ENCODE peak calls at places on chromosome 12, in six cellular contexts. One of them, this sample, is unnamed.

GRCh38 chr12:122951406-122951805 is 14.9 kb downstream of the ABCB9 start:
- DNase-seq in tibial artery: no peak
- DNase-seq in mesenchymal stem cell: peak; percentile 60
- DNase-seq in body of pancreas: no peak
- DNase-seq in Peyer's patch: peak; percentile 64
- DNase-seq in thyroid gland: no peak
- DNase-seq in this sample: no peak

GRCh38 chr12:113850309-113851056 is 115.6 kb downstream of the RBM19 start:
- DNase-seq in Peyer's patch: no peak
- DNase-seq in mesenchymal stem cell: peak; percentile 43
- DNase-seq in tibial artery: peak; percentile 86
- DNase-seq in thyroid gland: no peak
- DNase-seq in body of pancreas: no peak
- DNase-seq in this sample: no peak

GRCh38 chr12:89154743-89155530 is 197.4 kb downstream of the DUSP6 start:
- DNase-seq in Peyer's patch: no peak
- DNase-seq in tibial artery: no peak
- DNase-seq in mesenchymal stem cell: no peak
- DNase-seq in thyroid gland: no peak
- DNase-seq in body of pancreas: no peak
- DNase-seq in this sample: no peak

GRCh38 chr12:47391566-47391965 is 311.8 kb upstream of the AMIGO2 start:
- DNase-seq in tibial artery: no peak
- DNase-seq in thyroid gland: peak; percentile 8
- DNase-seq in mesenchymal stem cell: no peak
- DNase-seq in Peyer's patch: no peak
- DNase-seq in body of pancreas: no peak
- DNase-seq in this sample: no peak

GRCh38 chr12:24630446-24630845 is 318.5 kb downstream of the BCAT1 start:
- DNase-seq in tibial artery: no peak
- DNase-seq in thyroid gland: no peak
- DNase-seq in body of pancreas: no peak
- DNase-seq in mesenchymal stem cell: no peak
- DNase-seq in Peyer's patch: no peak
- DNase-seq in this sample: no peak

GRCh38 chr12:101166866-101167265 is 43.2 kb downstream of the SLC5A8 start:
- DNase-seq in tibial artery: no peak
- DNase-seq in thyroid gland: no peak
- DNase-seq in Peyer's patch: no peak
- DNase-seq in mesenchymal stem cell: no peak
- DNase-seq in body of pancreas: no peak
- DNase-seq in this sample: no peak

GRCh38 chr12:85309180-85309579 is 29.2 kb downstream of the ALX1 start:
- DNase-seq in body of pancreas: no peak
- DNase-seq in tibial artery: no peak
- DNase-seq in thyroid gland: no peak
- DNase-seq in mesenchymal stem cell: peak; percentile 12
- DNase-seq in Peyer's patch: no peak
- DNase-seq in this sample: no peak

GRCh38 chr12:124482901-124483799 is 84.3 kb downstream of the NCOR2 start:
- DNase-seq in tibial artery: no peak
- DNase-seq in body of pancreas: no peak
- DNase-seq in mesenchymal stem cell: no peak
- DNase-seq in Peyer's patch: no peak
- DNase-seq in thyroid gland: no peak
- DNase-seq in this sample: no peak

GRCh38 chr12:4978737-4979136 is 64.9 kb upstream of the KCNA5 start:
- DNase-seq in mesenchymal stem cell: no peak
- DNase-seq in tibial artery: no peak
- DNase-seq in thyroid gland: no peak
- DNase-seq in Peyer's patch: no peak
- DNase-seq in body of pancreas: no peak
- DNase-seq in this sample: no peak

GRCh38 chr12:10304161-10304574 is 3.5 kb upstream of the KLRD1 start:
- DNase-seq in Peyer's patch: no peak
- DNase-seq in tibial artery: no peak
- DNase-seq in thyroid gland: no peak
- DNase-seq in mesenchymal stem cell: peak; percentile 98
- DNase-seq in body of pancreas: no peak
- DNase-seq in this sample: no peak

GRCh38 chr12:124098887-124099286 is 125.9 kb downstream of the ZNF664 start:
- DNase-seq in thyroid gland: no peak
- DNase-seq in mesenchymal stem cell: no peak
- DNase-seq in Peyer's patch: no peak
- DNase-seq in tibial artery: no peak
- DNase-seq in body of pancreas: no peak
- DNase-seq in this sample: no peak

GRCh38 chr12:105882404-105882803 is 256.4 kb downstream of the NUAK1 start:
- DNase-seq in body of pancreas: no peak
- DNase-seq in thyroid gland: no peak
- DNase-seq in mesenchymal stem cell: peak; percentile 16
- DNase-seq in Peyer's patch: no peak
- DNase-seq in tibial artery: no peak
- DNase-seq in this sample: no peak

GRCh38 chr12:2017724-2018337 is 13.6 kb upstream of the DCP1B start:
- DNase-seq in tibial artery: no peak
- DNase-seq in thyroid gland: no peak
- DNase-seq in body of pancreas: no peak
- DNase-seq in mesenchymal stem cell: peak; percentile 55
- DNase-seq in Peyer's patch: no peak
- DNase-seq in this sample: no peak

GRCh38 chr12:40615590-40615989 is 76.6 kb upstream of the CNTN1 start:
- DNase-seq in thyroid gland: no peak
- DNase-seq in body of pancreas: no peak
- DNase-seq in mesenchymal stem cell: no peak
- DNase-seq in Peyer's patch: no peak
- DNase-seq in tibial artery: no peak
- DNase-seq in this sample: no peak

GRCh38 chr12:40622246-40622838 is 69.9 kb upstream of the CNTN1 start:
- DNase-seq in body of pancreas: peak; percentile 64
- DNase-seq in tibial artery: no peak
- DNase-seq in thyroid gland: peak; percentile 66
- DNase-seq in Peyer's patch: no peak
- DNase-seq in mesenchymal stem cell: peak; percentile 15
- DNase-seq in this sample: peak; percentile 61

GRCh38 chr12:40618621-40619020 is 73.6 kb upstream of the CNTN1 start:
- DNase-seq in tibial artery: no peak
- DNase-seq in mesenchymal stem cell: no peak
- DNase-seq in body of pancreas: no peak
- DNase-seq in Peyer's patch: no peak
- DNase-seq in thyroid gland: no peak
- DNase-seq in this sample: no peak

GRCh38 chr12:40616383-40616900 is 75.8 kb upstream of the CNTN1 start:
- DNase-seq in tibial artery: no peak
- DNase-seq in thyroid gland: no peak
- DNase-seq in mesenchymal stem cell: no peak
- DNase-seq in body of pancreas: no peak
- DNase-seq in Peyer's patch: no peak
- DNase-seq in this sample: no peak

DNA sequence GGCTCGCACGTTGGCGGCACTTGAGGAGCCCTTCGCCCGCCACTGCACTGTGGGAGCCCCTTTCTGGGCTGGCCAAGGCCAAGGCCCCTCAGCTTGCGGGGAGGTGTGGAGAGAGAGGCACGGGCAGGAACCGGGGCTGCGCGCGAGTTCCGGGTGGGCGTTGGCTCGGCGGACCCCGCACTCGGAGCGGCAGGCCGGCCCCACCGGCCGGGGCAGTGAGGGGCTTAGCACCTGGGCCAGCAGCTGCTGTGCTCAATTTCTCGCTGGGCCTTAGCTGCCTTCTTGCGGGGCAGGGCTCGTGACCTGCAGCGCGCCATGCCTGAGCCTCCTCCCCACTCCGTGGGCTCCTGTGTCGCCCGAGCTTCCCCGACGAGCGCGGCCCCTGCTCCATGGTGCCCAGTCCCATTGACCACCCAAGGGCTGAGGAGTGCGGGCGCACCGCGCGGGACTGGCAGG is 71.6 kb upstream of the CNTN1 start:
- DNase-seq in mesenchymal stem cell: no peak
- DNase-seq in thyroid gland: no peak
- DNase-seq in tibial artery: no peak
- DNase-seq in Peyer's patch: no peak
- DNase-seq in body of pancreas: no peak
- DNase-seq in this sample: no peak
- H3K4me1 ChIP-seq in mesenchymal stem cell: no peaks in the 10 kb centered on the region
- H3K4me1 ChIP-seq in thyroid gland: no peaks in the 10 kb centered on the region
- H3K4me1 ChIP-seq in tibial artery: no peaks in the 10 kb centered on the region
- H3K4me1 ChIP-seq in Peyer's patch: no peaks in the 10 kb centered on the region
- H3K4me1 ChIP-seq in body of pancreas: no peaks in the 10 kb centered on the region
- H3K4me1 ChIP-seq in this sample: no peaks in the 10 kb centered on the region

GRCh38 chr12:131920157-131920508 is 8.9 kb upstream of the PUS1 start:
- DNase-seq in tibial artery: no peak
- DNase-seq in body of pancreas: no peak
- DNase-seq in Peyer's patch: no peak
- DNase-seq in mesenchymal stem cell: no peak
- DNase-seq in thyroid gland: no peak
- DNase-seq in this sample: no peak

GRCh38 chr12:131919366-131920156 is 9.5 kb upstream of the PUS1 start:
- DNase-seq in Peyer's patch: no peak
- DNase-seq in tibial artery: no peak
- DNase-seq in thyroid gland: no peak
- DNase-seq in body of pancreas: no peak
- DNase-seq in mesenchymal stem cell: no peak
- DNase-seq in this sample: peak; percentile 8

GRCh38 chr12:131918311-131919050 is 10.6 kb upstream of the PUS1 start:
- DNase-seq in tibial artery: no peak
- DNase-seq in thyroid gland: no peak
- DNase-seq in mesenchymal stem cell: no peak
- DNase-seq in Peyer's patch: no peak
- DNase-seq in body of pancreas: peak; percentile 12
- DNase-seq in this sample: no peak

GRCh38 chr12:131917711-131918306 is 11.3 kb upstream of the PUS1 start:
- DNase-seq in mesenchymal stem cell: no peak
- DNase-seq in thyroid gland: no peak
- DNase-seq in tibial artery: no peak
- DNase-seq in Peyer's patch: no peak
- DNase-seq in body of pancreas: peak; percentile 11
- DNase-seq in this sample: peak; percentile 11

DNA sequence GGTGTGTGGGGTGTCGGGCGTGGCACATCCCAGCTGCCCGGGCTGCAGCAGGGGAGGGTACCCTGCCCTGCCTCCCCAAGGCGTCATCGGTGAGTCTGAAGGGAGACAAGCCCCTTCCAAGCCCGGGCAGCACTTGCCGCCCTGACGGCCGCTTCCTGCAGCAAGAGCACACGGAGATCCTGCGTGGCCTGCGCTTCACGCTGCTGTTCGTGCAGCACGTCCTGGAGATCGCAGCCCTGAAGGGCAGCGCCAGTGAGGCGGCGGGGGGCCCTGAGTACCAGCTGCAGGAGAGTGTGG is 10.1 kb upstream of the PUS1 start:
- DNase-seq in thyroid gland: no peak
- DNase-seq in Peyer's patch: no peak
- DNase-seq in mesenchymal stem cell: no peak
- DNase-seq in body of pancreas: no peak
- DNase-seq in tibial artery: no peak
- DNase-seq in this sample: no peak
- H3K36me3 ChIP-seq in thyroid gland: peaks cover 67% of the 10 kb centered on the region
- H3K36me3 ChIP-seq in Peyer's patch: no peaks in the 10 kb centered on the region
- H3K36me3 ChIP-seq in mesenchymal stem cell: peaks cover 65% of the 10 kb centered on the region
- H3K36me3 ChIP-seq in body of pancreas: peaks cover 43% of the 10 kb centered on the region
- H3K36me3 ChIP-seq in tibial artery: peaks cover 94% of the 10 kb centered on the region
- H3K36me3 ChIP-seq in this sample: peaks cover 15% of the 10 kb centered on the region

DNA sequence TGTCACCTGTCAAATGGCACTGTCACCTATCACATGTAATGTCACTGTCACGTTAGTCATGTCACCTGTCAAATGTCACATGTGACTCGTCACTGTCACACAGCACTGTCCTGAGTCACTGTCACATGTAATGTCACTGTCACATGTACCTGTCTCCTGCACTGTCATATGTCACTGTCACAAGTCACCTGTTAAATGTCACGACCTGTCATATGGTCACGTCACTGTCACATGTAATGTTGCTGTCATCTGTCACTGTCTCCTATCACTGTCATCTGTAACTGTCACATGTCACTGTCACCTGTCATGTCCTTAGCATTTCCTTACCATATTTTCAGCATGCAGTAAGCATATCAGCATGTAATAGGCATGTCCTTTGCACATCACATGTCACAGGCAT is 27.1 kb upstream of the TESC start:
- DNase-seq in body of pancreas: no peak
- DNase-seq in thyroid gland: no peak
- DNase-seq in Peyer's patch: no peak
- DNase-seq in tibial artery: no peak
- DNase-seq in mesenchymal stem cell: no peak
- DNase-seq in this sample: no peak
- H3K4me3 ChIP-seq in body of pancreas: no peak overlapping the region
- H3K4me3 ChIP-seq in thyroid gland: no peak overlapping the region
- H3K4me3 ChIP-seq in Peyer's patch: no peak overlapping the region
- H3K4me3 ChIP-seq in tibial artery: no peak overlapping the region
- H3K4me3 ChIP-seq in mesenchymal stem cell: no peak overlapping the region
- H3K4me3 ChIP-seq in this sample: no peak overlapping the region

GRCh38 chr12:49110191-49111155 is at the start of gene LMBR1L:
- DNase-seq in Peyer's patch: peak; percentile 94
- DNase-seq in tibial artery: peak; percentile 98
- DNase-seq in mesenchymal stem cell: peak; percentile 99
- DNase-seq in body of pancreas: peak; percentile 95
- DNase-seq in thyroid gland: peak; percentile 97
- DNase-seq in this sample: peak; percentile 96
- H3K4me1 ChIP-seq in Peyer's patch: peaks cover 21% of the 10 kb centered on the region
- H3K4me1 ChIP-seq in tibial artery: no peaks in the 10 kb centered on the region
- H3K4me1 ChIP-seq in mesenchymal stem cell: peaks cover 16% of the 10 kb centered on the region
- H3K4me1 ChIP-seq in body of pancreas: peaks cover 35% of the 10 kb centered on the region
- H3K4me1 ChIP-seq in thyroid gland: peaks cover 39% of the 10 kb centered on the region
- H3K4me1 ChIP-seq in this sample: peaks cover 10% of the 10 kb centered on the region

This sample was measured in BE2C.